ENCODE peak calls at places on chromosomes 2 and 18, in four cellular contexts. T, M, G and E are unnamed samples.

GRCh38 chr2:212451786-212452200 is 86.8 kb downstream of the ERBB4 start:
- DNase-seq in G (no peak), M (no peak), T (peak), E (no peak)

GRCh38 chr2:145851730-145852129 is 1331.8 kb upstream of the ZEB2 start:
- DNase-seq in G (no peak), M (no peak), T (no peak), E (no peak)

GRCh38 chr2:163649080-163649479 is 86.7 kb downstream of the FIGN start:
- DNase-seq in G (no peak), T (peak), M (no peak), E (no peak)

GRCh38 chr2:57720728-57721627 is 325.6 kb upstream of the VRK2 start:
- DNase-seq in G (no peak), T (peak), M (no peak), E (no peak)

GRCh38 chr2:76197842-76198448 is 487.2 kb upstream of the GCFC2 start:
- DNase-seq in G (no peak), T (peak), M (peak), E (no peak)

GRCh38 chr18:31512203-31512764 is 14.3 kb downstream of the DSG2 start:
- DNase-seq in G (no peak), M (no peak), T (peak), E (no peak)

GRCh38 chr2:145905371-145905770 is 1385.5 kb upstream of the ZEB2 start:
- DNase-seq in M (no peak), G (no peak), T (no peak), E (no peak)

GRCh38 chr2:216590780-216591179 is 42.4 kb upstream of the IGFBP2 start:
- DNase-seq in T (peak), M (no peak), G (no peak), E (no peak)

GRCh38 chr2:233098615-233099014 is 38.5 kb downstream of the INPP5D start:
- DNase-seq in G (no peak), M (no peak), T (peak), E (no peak)

GRCh38 chr18:12765127-12765526 is 62.3 kb downstream of the PSMG2 start:
- DNase-seq in G (no peak), M (no peak), T (no peak), E (no peak)

GRCh38 chr2:58992062-58992736 is 751.1 kb upstream of the FANCL start:
- DNase-seq in G (no peak), T (no peak), M (no peak), E (no peak)

GRCh38 chr2:71465356-71465755 is 12.0 kb downstream of the DYSF start:
- DNase-seq in T (no peak), G (no peak), M (no peak), E (no peak)

GRCh38 chr2:37343537-37344434 is 644 bp upstream of the QPCT start:
- DNase-seq in M (no peak), T (peak), G (no peak), E (no peak)

GRCh38 chr18:54277899-54278298 is 8.6 kb downstream of the POLI start:
- DNase-seq in G (no peak), T (no peak), M (no peak), E (no peak)

GRCh38 chr18:65257157-65257556 is 493.7 kb upstream of the CDH7 start:
- DNase-seq in M (no peak), T (no peak), G (no peak), E (no peak)

GRCh38 chr2:216560695-216561370 is 62.2 kb downstream of the RPL37A start:
- DNase-seq in M (no peak), G (no peak), T (peak), E (no peak)

GRCh38 chr18:44521673-44522032 is 159.0 kb upstream of the SETBP1 start:
- DNase-seq in G (no peak), M (no peak), T (peak), E (no peak)

GRCh38 chr2:134295441-134295840 is 41.6 kb downstream of the MGAT5 start:
- DNase-seq in T (peak), M (no peak), G (no peak), E (no peak)

GRCh38 chr2:112836695-112837117 is at the start of gene IL1B:
- DNase-seq in T (peak), M (no peak), G (no peak), E (no peak)

GRCh38 chr2:7759898-7760297 is 842.7 kb downstream of the RNF144A start:
- DNase-seq in T (no peak), M (no peak), G (no peak), E (no peak)

GRCh38 chr18:26419746-26420145 is 128.6 kb downstream of the KCTD1 start:
- DNase-seq in T (peak), G (no peak), M (no peak), E (no peak)

GRCh38 chr2:170770008-170770303 is 222 bp upstream of the ERICH2 start:
- DNase-seq in G (no peak), T (no peak), M (no peak), E (no peak)

GRCh38 chr18:79404567-79404910 is 8.8 kb downstream of the NFATC1 start:
- DNase-seq in G (no peak), M (no peak), T (no peak), E (no peak)

GRCh38 chr18:56238576-56238975 is 399.8 kb downstream of the TXNL1 start:
- DNase-seq in T (peak), M (no peak), G (no peak), E (no peak)

GRCh38 chr2:218894168-218895157 is 13.8 kb downstream of the WNT10A start:
- DNase-seq in G (no peak), M (no peak), T (no peak), E (no peak)

GRCh38 chr2:5677133-5677532 is 15.1 kb upstream of the SOX11 start:
- DNase-seq in G (no peak), T (no peak), M (no peak), E (no peak)

GRCh38 chr2:74052732-74053712 is 68.3 kb downstream of the TET3 start:
- DNase-seq in T (peak), G (peak), M (peak), E (no peak)

GRCh38 chr2:202113571-202114142 is 40.6 kb downstream of the KIAA2012 start:
- DNase-seq in G (no peak), T (no peak), M (no peak), E (no peak)

GRCh38 chr18:30280861-30281470 is 761.6 kb downstream of the DSC3 start:
- DNase-seq in M (no peak), T (peak), G (no peak), E (no peak)
- TF ChIP-seq CTCF in M (no peak), T (peak), G (no peak), E (peak)

GRCh38 chr2:85763831-85764230 is 10.0 kb downstream of the ATOH8 start:
- DNase-seq in G (no peak), T (no peak), M (no peak), E (no peak)
- TF ChIP-seq CTCF in G (no peak), T (no peak), M (no peak), E (no peak)

GRCh38 chr2:50878256-50878655 is 153.7 kb downstream of the NRXN1 start:
- DNase-seq in T (no peak), G (no peak), M (no peak), E (no peak)

DNA sequence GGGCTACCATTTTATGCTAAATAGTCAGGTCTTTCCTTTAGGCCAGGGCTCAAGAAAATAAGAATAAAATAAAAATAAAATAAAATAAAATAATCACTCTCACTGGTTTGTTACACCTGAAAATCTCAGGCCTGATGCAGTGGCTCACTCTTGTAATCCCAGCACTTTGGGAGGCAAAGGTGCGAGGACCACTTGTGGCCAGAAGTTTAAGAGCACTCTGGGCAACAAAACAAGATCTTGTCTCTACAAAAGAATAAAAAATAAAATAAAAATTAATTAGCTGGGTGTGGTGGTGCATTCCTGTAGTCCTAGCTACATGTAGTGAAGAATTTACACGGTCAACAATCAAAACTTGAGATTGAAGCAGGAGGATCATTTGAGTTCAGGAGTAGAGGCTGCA is 159.4 kb downstream of the NRXN1 start:
- DNase-seq in M (no peak), G (no peak), T (no peak), E (no peak)
- TF ChIP-seq CTCF in M (no peak), G (no peak), T (no peak), E (no peak)

GRCh38 chr18:64095056-64095455 is 53.8 kb downstream of the LINC00305 start:
- DNase-seq in M (no peak), G (no peak), T (no peak), E (no peak)

GRCh38 chr18:64094210-64094609 is 54.7 kb downstream of the LINC00305 start:
- DNase-seq in G (no peak), M (no peak), T (no peak), E (no peak)

GRCh38 chr18:64100136-64100922 is 48.6 kb downstream of the LINC00305 start:
- DNase-seq in T (no peak), M (no peak), G (no peak), E (no peak)

GRCh38 chr18:64099244-64099643 is 49.6 kb downstream of the LINC00305 start:
- DNase-seq in M (no peak), G (no peak), T (no peak), E (no peak)

DNA sequence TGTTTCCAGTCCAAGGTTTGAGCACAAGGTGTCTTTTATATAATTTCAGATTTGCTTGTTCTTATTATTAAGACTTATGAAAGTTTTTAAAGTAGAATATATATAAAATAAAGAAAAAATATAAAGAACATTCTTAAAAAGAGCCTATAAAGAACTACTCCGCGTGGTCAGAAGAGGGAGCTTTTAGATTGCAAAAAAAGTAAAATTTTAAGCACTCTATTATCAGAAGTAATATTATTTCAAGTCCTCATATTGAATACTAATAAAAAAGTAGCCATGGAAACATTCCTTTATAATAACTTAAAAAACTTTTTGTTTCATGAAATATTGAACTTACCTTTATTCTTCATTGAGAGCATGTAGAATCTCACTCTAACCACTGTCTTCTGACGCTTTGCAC is 51.4 kb downstream of the LINC00305 start:
- DNase-seq in T (peak), G (no peak), M (no peak), E (no peak)
- TF ChIP-seq CTCF in T (no peak), G (no peak), M (no peak), E (peak)

GRCh38 chr2:48540237-48540935 is 10.4 kb downstream of the STON1 start:
- DNase-seq in G (no peak), T (no peak), M (no peak), E (no peak)
- TF ChIP-seq CTCF in G (no peak), T (no peak), M (no peak), E (no peak)

GRCh38 chr2:198408171-198408570 is 603.8 kb downstream of the PLCL1 start:
- DNase-seq in G (no peak), M (no peak), T (no peak), E (no peak)
- TF ChIP-seq CTCF in G (no peak), M (no peak), T (no peak), E (no peak)

GRCh38 chr2:238507836-238508235 is 81.1 kb downstream of the ASB1 start:
- DNase-seq in M (no peak), G (no peak), T (no peak), E (no peak)
- TF ChIP-seq CTCF in M (no peak), G (no peak), T (no peak), E (no peak)